ENCODE peak calls at places on chromosomes 2 and 18, in eight cellular contexts. S is H1, G is mucosa of descending colon, C is prostate gland, W is OCI-LY7, M is cardiac muscle cell, K is IMR-90, Y is K562. I is an unnamed sample. For H3K4me1, the result is how much of the 10 kb centered on the place peaks cover.

GRCh38 chr2:140842110-140842509 is 1288.7 kb downstream of the LRP1B start:
- DNase-seq in S (no peak), G (no peak), C (no peak), W (no peak), M (no peak), K (no peak), Y (no peak), I (no peak)

GRCh38 chr2:180495606-180496005 is 484.8 kb upstream of the UBE2E3 start:
- DNase-seq in S (no peak), G (no peak), C (no peak), W (no peak), M (no peak), K (peak), Y (no peak), I (no peak)

GRCh38 chr2:10982931-10983701 is 71.4 kb downstream of the KCNF1 start:
- DNase-seq in S (no peak), G (no peak), C (no peak), W (no peak), M (no peak), K (peak), Y (no peak), I (peak)

GRCh38 chr2:17792515-17792914 is 23.7 kb upstream of the MSGN1 start:
- DNase-seq in S (no peak), G (no peak), C (no peak), W (no peak), M (no peak), K (no peak), Y (no peak), I (no peak)

GRCh38 chr18:5057348-5058012 is 139.6 kb downstream of the AKAIN1 start:
- DNase-seq in S (peak), G (no peak), C (no peak), W (peak), M (peak), K (peak), Y (peak), I (peak)

GRCh38 chr2:54813584-54813983 is 90.1 kb downstream of the EML6 start:
- DNase-seq in S (no peak), G (no peak), C (no peak), W (no peak), M (no peak), K (no peak), Y (no peak), I (no peak)

GRCh38 chr2:144320491-144320890 is 199.4 kb downstream of the ZEB2 start:
- DNase-seq in S (no peak), G (no peak), C (no peak), W (peak), M (no peak), K (peak), Y (no peak), I (no peak)

GRCh38 chr2:239642406-239643004 is 241.7 kb upstream of the HDAC4 start:
- DNase-seq in S (no peak), G (no peak), C (no peak), W (no peak), M (no peak), K (no peak), Y (no peak), I (no peak)

GRCh38 chr2:121427187-121427689 is 103.4 kb upstream of the RNU4ATAC start:
- DNase-seq in S (no peak), G (no peak), C (no peak), W (no peak), M (no peak), K (no peak), Y (no peak), I (no peak)

GRCh38 chr2:88038263-88039105 is 17.1 kb downstream of the KRCC1 start:
- DNase-seq in S (no peak), G (no peak), C (no peak), W (no peak), M (no peak), K (peak), Y (no peak), I (no peak)

GRCh38 chr18:43919565-43919964 is 642.3 kb upstream of the SYT4 start:
- DNase-seq in S (no peak), G (no peak), C (no peak), W (no peak), M (no peak), K (no peak), Y (no peak), I (peak)

GRCh38 chr2:61882850-61883249 is 5.6 kb downstream of the CCT4 start:
- DNase-seq in S (no peak), G (no peak), C (no peak), W (no peak), M (no peak), K (no peak), Y (no peak), I (no peak)

GRCh38 chr18:22643731-22644130 is 226.0 kb upstream of the CTAGE1 start:
- DNase-seq in S (no peak), G (no peak), C (no peak), W (no peak), M (no peak), K (peak), Y (no peak), I (no peak)

GRCh38 chr18:39523281-39523680 is 1957.7 kb upstream of the CELF4 start:
- DNase-seq in S (no peak), G (no peak), C (no peak), W (no peak), M (no peak), K (peak), Y (no peak), I (no peak)

GRCh38 chr2:23988371-23988770 is 21.5 kb upstream of the MFSD2B start:
- DNase-seq in S (no peak), G (no peak), C (no peak), W (peak), M (no peak), K (peak), Y (no peak), I (no peak)

GRCh38 chr18:41864216-41864615 is 90.8 kb upstream of the PIK3C3 start:
- DNase-seq in S (no peak), G (no peak), C (no peak), W (no peak), M (no peak), K (no peak), Y (no peak), I (no peak)

GRCh38 chr2:529425-529824 is 147.8 kb downstream of the TMEM18 start:
- DNase-seq in S (no peak), G (no peak), C (no peak), W (peak), M (peak), K (peak), Y (no peak), I (no peak)

GRCh38 chr2:127053731-127054603 is 53.0 kb downstream of the BIN1 start:
- DNase-seq in S (no peak), G (peak), C (no peak), W (no peak), M (no peak), K (no peak), Y (no peak), I (peak)

GRCh38 chr18:13611058-13611615 is 115.2 kb downstream of the FAM210A start:
- DNase-seq in S (no peak), G (no peak), C (no peak), W (peak), M (no peak), K (peak), Y (no peak), I (no peak)

GRCh38 chr2:149064365-149064841 is 25.9 kb downstream of the LYPD6B start:
- DNase-seq in S (no peak), G (no peak), C (no peak), W (no peak), M (no peak), K (no peak), Y (no peak), I (peak)

GRCh38 chr2:237682151-237682550 is 54.8 kb downstream of the LRRFIP1 start:
- DNase-seq in S (no peak), G (no peak), C (no peak), W (no peak), M (no peak), K (no peak), Y (no peak), I (no peak)

GRCh38 chr2:6186332-6187100 is 494.3 kb downstream of the SOX11 start:
- DNase-seq in S (no peak), G (no peak), C (no peak), W (no peak), M (peak), K (peak), Y (no peak), I (peak)

GRCh38 chr2:62687644-62688043 is 17.9 kb upstream of the EHBP1 start:
- DNase-seq in S (no peak), G (no peak), C (no peak), W (no peak), M (no peak), K (no peak), Y (no peak), I (no peak)

GRCh38 chr2:180130403-180130802 is 123.3 kb upstream of the CWC22 start:
- DNase-seq in S (no peak), G (no peak), C (no peak), W (no peak), M (no peak), K (peak), Y (no peak), I (no peak)

GRCh38 chr2:18605115-18605514 is 15.7 kb upstream of the NT5C1B start:
- DNase-seq in S (no peak), G (no peak), C (no peak), W (no peak), M (no peak), K (no peak), Y (no peak), I (no peak)

GRCh38 chr2:885230-886071 is 65.2 kb upstream of the SNTG2 start:
- DNase-seq in S (no peak), G (no peak), C (no peak), W (no peak), M (no peak), K (no peak), Y (no peak), I (no peak)

GRCh38 chr18:13232060-13232917 is 13.7 kb downstream of the LDLRAD4 start:
- DNase-seq in S (no peak), G (no peak), C (no peak), W (no peak), M (no peak), K (no peak), Y (no peak), I (no peak)

GRCh38 chr2:61620244-61621159 is 82.3 kb upstream of the XPO1 start:
- DNase-seq in S (no peak), G (no peak), C (no peak), W (no peak), M (no peak), K (peak), Y (peak), I (no peak)

GRCh38 chr2:9690252-9690651 is 59.5 kb upstream of the YWHAQ start:
- DNase-seq in S (no peak), G (no peak), C (no peak), W (no peak), M (no peak), K (peak), Y (no peak), I (peak)

GRCh38 chr18:24786027-24786426 is 325.6 kb downstream of the HRH4 start:
- DNase-seq in S (no peak), G (no peak), C (no peak), W (no peak), M (no peak), K (no peak), Y (no peak), I (no peak)

GRCh38 chr18:63016270-63016669 is 300.9 kb downstream of the PHLPP1 start:
- DNase-seq in S (no peak), G (no peak), C (peak), W (peak), M (peak), K (peak), Y (peak), I (peak)

GRCh38 chr2:121303531-121304263 is 18.7 kb upstream of the TFCP2L1 start:
- DNase-seq in S (no peak), G (no peak), C (no peak), W (no peak), M (no peak), K (no peak), Y (no peak), I (no peak)

GRCh38 chr2:216604458-216604857 is 28.8 kb upstream of the IGFBP2 start:
- DNase-seq in S (no peak), G (no peak), C (no peak), W (no peak), M (no peak), K (no peak), Y (no peak), I (no peak)

GRCh38 chr2:42371621-42372473 is 10.8 kb upstream of the COX7A2L start:
- DNase-seq in S (no peak), G (no peak), C (peak), W (no peak), M (no peak), K (no peak), Y (no peak), I (no peak)

GRCh38 chr2:102356741-102357140 is 1.1 kb downstream of the IL18R1 start:
- DNase-seq in S (no peak), G (no peak), C (no peak), W (no peak), M (no peak), K (no peak), Y (no peak), I (no peak)
- H3K4me3 ChIP-seq in S (no peak), G (no peak), C (no peak), W (no peak), M (no peak), K (no peak), Y (no peak), I (no peak)

GRCh38 chr2:85413592-85414421 is 3.6 kb upstream of the CAPG start:
- DNase-seq in S (no peak), G (peak), C (peak), W (no peak), M (peak), K (peak), Y (peak), I (peak)
- TF ChIP-seq CTCF in S (no peak), G (no peak), C (peak), W (no peak), M (no peak), K (peak), Y (peak), I (no peak)

GRCh38 chr2:109609352-109610024 is 4.3 kb downstream of the SEPTIN10 start:
- DNase-seq in S (no peak), G (no peak), C (no peak), W (no peak), M (no peak), K (peak), Y (no peak), I (no peak)
- H3K4me1 ChIP-seq in S (under half), G (under half), C (under half), W (under half), M (under half), K (under half), Y (under half), I (under half)

DNA sequence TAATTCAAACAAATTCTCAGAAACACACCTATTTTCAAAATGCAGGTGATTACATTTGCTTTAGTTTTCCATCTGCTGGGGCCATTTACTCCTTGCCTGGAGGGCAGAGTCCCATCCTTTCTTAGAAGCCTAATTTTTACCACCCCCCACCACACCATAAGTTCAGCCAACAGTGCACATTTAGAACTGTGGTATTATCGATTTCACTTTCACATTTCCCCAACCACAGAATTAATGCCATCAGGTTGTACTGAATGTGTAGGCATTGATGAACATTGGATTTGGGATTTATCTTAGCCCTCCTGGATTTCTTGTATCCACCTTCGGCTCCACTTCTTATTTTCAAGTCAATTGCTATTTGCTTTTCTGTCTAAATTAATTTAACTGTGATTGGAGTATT is 4.5 kb downstream of the SCYGR3 start:
- DNase-seq in S (no peak), G (no peak), C (no peak), W (no peak), M (no peak), K (no peak), Y (no peak), I (no peak)
- H3K4me3 ChIP-seq in S (no peak), G (no peak), C (no peak), W (no peak), M (no peak), K (no peak), Y (no peak), I (no peak)

GRCh38 chr2:86367501-86367778 is 30.0 kb upstream of the REEP1 start:
- DNase-seq in S (no peak), G (no peak), C (no peak), W (no peak), M (no peak), K (no peak), Y (no peak), I (no peak)

GRCh38 chr2:86371482-86372002 is 34.1 kb upstream of the REEP1 start:
- DNase-seq in S (no peak), G (no peak), C (no peak), W (no peak), M (no peak), K (no peak), Y (no peak), I (no peak)

GRCh38 chr2:86366651-86367500 is 29.4 kb upstream of the REEP1 start:
- DNase-seq in S (no peak), G (no peak), C (no peak), W (no peak), M (no peak), K (no peak), Y (no peak), I (no peak)

GRCh38 chr2:86370579-86370978 is 33.2 kb upstream of the REEP1 start:
- DNase-seq in S (no peak), G (no peak), C (no peak), W (no peak), M (no peak), K (no peak), Y (no peak), I (no peak)

DNA sequence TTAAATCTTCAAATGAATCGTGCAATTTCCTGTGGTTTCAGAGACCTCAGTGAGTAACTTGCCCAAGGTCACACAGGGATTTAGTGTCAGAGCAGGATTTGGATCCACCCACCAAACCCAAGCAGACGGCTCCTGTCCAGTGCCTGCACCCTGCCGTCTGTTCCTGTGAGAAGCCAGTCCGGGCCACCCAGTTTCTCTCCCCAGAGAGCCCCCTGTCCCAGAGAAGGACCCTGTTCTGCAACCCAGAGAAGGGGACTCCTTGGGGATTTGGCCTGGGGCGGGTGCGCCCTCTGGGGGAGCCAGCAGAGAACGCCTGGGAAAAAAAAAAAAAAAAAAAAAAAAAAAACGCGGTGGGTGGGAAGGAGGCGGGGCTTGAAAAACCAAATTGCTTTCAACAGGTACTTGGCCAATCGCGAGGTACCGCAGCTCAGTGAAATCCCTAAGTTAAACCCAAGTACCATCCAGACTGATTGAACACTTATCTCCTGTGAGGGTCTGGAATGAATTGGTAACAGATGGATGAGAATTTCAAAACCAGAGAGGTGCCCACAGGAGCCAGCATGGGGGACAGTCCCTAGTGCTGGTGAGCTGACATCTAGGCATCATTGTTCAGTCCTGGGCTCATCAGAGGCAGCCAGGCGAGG is 30.9 kb upstream of the REEP1 start:
- DNase-seq in S (peak), G (peak), C (no peak), W (peak), M (peak), K (peak), Y (peak), I (peak)
- TF ChIP-seq CTCF in S (peak), G (peak), C (peak), W (peak), M (peak), K (peak), Y (peak), I (peak)

GRCh38 chr2:25274868-25275574 is 66.7 kb downstream of the DNMT3A start:
- DNase-seq in S (no peak), G (peak), C (no peak), W (no peak), M (no peak), K (peak), Y (no peak), I (peak)
- H3K4me1 ChIP-seq in S (under half), G (under half), C (under half), W (under half), M (under half), K (under half), Y (under half), I (under half)

GRCh38 chr2:36438454-36438977 is 82.9 kb downstream of the CRIM1 start:
- DNase-seq in S (no peak), G (no peak), C (no peak), W (no peak), M (no peak), K (peak), Y (no peak), I (no peak)
- H3K4me3 ChIP-seq in S (no peak), G (no peak), C (no peak), W (no peak), M (no peak), K (no peak), Y (no peak), I (no peak)

DNA sequence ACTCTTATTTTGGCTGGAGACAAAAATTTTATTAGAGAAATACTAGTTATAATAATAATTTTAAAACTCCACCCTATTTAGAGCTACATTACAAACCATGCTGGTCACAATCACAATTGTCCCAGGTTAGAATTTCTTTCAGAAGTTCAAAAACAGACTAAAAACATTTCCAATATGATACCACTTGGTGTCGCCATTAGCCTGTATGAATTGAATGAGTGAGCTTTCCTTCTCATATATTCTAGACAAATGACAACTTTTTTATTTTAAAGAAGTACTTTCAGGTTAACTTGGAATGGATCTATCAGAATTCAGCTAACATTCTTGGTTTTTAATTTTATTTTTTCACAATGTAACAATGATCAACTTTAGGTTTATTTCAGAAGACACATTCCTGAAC is 48.0 kb downstream of the SERPINB8 start:
- DNase-seq in S (no peak), G (no peak), C (no peak), W (peak), M (peak), K (peak), Y (no peak), I (no peak)
- TF ChIP-seq CTCF in S (no peak), G (no peak), C (no peak), W (peak), M (peak), K (peak), Y (peak), I (peak)

GRCh38 chr2:208037564-208038487 is 12.5 kb upstream of the PLEKHM3 start:
- DNase-seq in S (no peak), G (no peak), C (no peak), W (no peak), M (no peak), K (no peak), Y (no peak), I (no peak)
- H3K4me1 ChIP-seq in S (under half), G (under half), C (under half), W (under half), M (under half), K (under half), Y (under half), I (under half)

DNA sequence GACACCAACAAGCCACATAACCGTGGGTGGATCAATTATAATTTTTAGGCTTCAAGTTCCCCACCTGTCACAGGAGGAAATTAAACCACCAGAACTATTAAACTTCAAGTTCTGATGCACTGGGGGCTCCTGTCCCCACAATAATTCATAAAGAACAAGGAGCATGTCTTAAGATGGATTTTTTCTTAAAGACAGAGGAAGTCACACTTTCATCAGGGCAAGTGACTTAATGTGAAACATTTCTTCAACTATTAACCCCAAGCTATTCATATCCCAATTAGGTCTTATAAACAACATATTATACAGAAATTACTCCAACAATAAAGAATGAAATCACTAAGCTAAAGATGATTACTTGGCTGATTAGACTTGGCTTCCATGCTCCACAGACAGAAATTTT is 292.5 kb downstream of the ETAA1 start:
- DNase-seq in S (no peak), G (no peak), C (no peak), W (no peak), M (no peak), K (no peak), Y (no peak), I (no peak)
- H3K4me3 ChIP-seq in S (no peak), G (no peak), C (no peak), W (no peak), M (no peak), K (no peak), Y (no peak), I (no peak)

I was measured in body of pancreas.